ENCODE peak calls at places on chromosomes 2 and 18, in nine cellular contexts. W is CD8-positive, alpha-beta T cell; J is Peyer's patch; P is colonic mucosa; I is psoas muscle; A is neural progenitor cell; Z is lower lobe of right lung; X is right lobe of liver; T is endodermal cell. D is an unnamed sample. For H3K4me1, the result is how much of the 10 kb centered on the place peaks cover.

GRCh38 chr2:181859123-181859522 is 32.4 kb upstream of the ITPRID2 start:
- DNase-seq in X (no peak), A (no peak), J (no peak), Z (peak), P (peak), W (no peak), T (no peak), I (no peak), D (no peak)

GRCh38 chr2:177478029-177478428 is 85.5 kb downstream of the AGPS start:
- DNase-seq in P (no peak), A (no peak), T (no peak), X (no peak), I (no peak), J (no peak), W (no peak), Z (no peak), D (no peak)

GRCh38 chr2:230713331-230714121 is 884 bp downstream of the CAB39 start:
- DNase-seq in Z (peak), A (peak), I (peak), X (peak), P (peak), W (peak), T (peak), J (peak), D (peak)

GRCh38 chr2:226965376-226965775 is 129.5 kb downstream of the RHBDD1 start:
- DNase-seq in A (no peak), I (no peak), X (no peak), W (no peak), Z (no peak), J (no peak), T (no peak), P (no peak), D (no peak)

GRCh38 chr18:40692871-40693270 is 1262.2 kb upstream of the PIK3C3 start:
- DNase-seq in A (no peak), P (no peak), I (no peak), X (no peak), W (no peak), Z (no peak), T (no peak), J (no peak), D (no peak)

GRCh38 chr2:96882230-96882629 is 12.3 kb upstream of the SEMA4C start:
- DNase-seq in I (no peak), A (no peak), P (no peak), Z (no peak), J (no peak), X (no peak), W (no peak), T (peak), D (no peak)

GRCh38 chr2:105711394-105711793 is 33.3 kb upstream of the NCK2 start:
- DNase-seq in T (no peak), I (no peak), J (no peak), A (no peak), W (no peak), Z (no peak), P (no peak), X (no peak), D (no peak)

GRCh38 chr2:169106563-169107545 is 37.5 kb downstream of the DHRS9 start:
- DNase-seq in T (no peak), A (no peak), Z (no peak), X (no peak), J (no peak), I (no peak), P (no peak), W (no peak), D (no peak)

GRCh38 chr18:3950668-3951413 is 500.9 kb downstream of the TGIF1 start:
- DNase-seq in Z (no peak), P (no peak), A (no peak), T (no peak), J (no peak), W (no peak), I (no peak), X (no peak), D (no peak)

GRCh38 chr18:48050176-48050575 is 119.7 kb upstream of the SMAD2 start:
- DNase-seq in P (peak), W (no peak), I (no peak), Z (peak), A (no peak), T (no peak), X (no peak), J (no peak), D (no peak)

GRCh38 chr2:218267259-218267658 is 2.7 kb downstream of the AAMP start:
- DNase-seq in Z (no peak), X (peak), I (peak), W (no peak), A (no peak), P (no peak), J (peak), T (no peak), D (no peak)

GRCh38 chr2:201403904-201404303 is 46.8 kb upstream of the FLACC1 start:
- DNase-seq in I (no peak), P (no peak), Z (no peak), J (no peak), T (no peak), A (peak), X (no peak), W (no peak), D (no peak)

GRCh38 chr2:75287624-75288313 is 88.4 kb upstream of the TACR1 start:
- DNase-seq in T (no peak), I (no peak), J (no peak), W (no peak), X (no peak), A (no peak), P (no peak), Z (no peak), D (no peak)

GRCh38 chr2:207503234-207503633 is 26.5 kb upstream of the CREB1 start:
- DNase-seq in Z (peak), J (no peak), W (no peak), A (no peak), T (peak), P (no peak), I (peak), X (no peak), D (no peak)

GRCh38 chr2:229714080-229714735 is at the start of gene DNER:
- DNase-seq in Z (peak), W (peak), T (peak), J (peak), P (peak), I (peak), X (peak), A (peak), D (peak)

GRCh38 chr2:238566001-238566645 is 139.4 kb downstream of the ASB1 start:
- DNase-seq in P (no peak), A (no peak), W (no peak), Z (no peak), J (no peak), X (no peak), T (no peak), I (peak), D (no peak)

GRCh38 chr2:202545523-202545922 is 89.2 kb upstream of the FAM117B start:
- DNase-seq in W (no peak), J (no peak), P (no peak), X (no peak), A (no peak), Z (no peak), I (no peak), T (no peak), D (no peak)

GRCh38 chr2:209663149-209663548 is 108.5 kb upstream of the UNC80 start:
- DNase-seq in T (no peak), Z (no peak), J (no peak), A (peak), P (no peak), I (no peak), X (no peak), W (no peak), D (no peak)

GRCh38 chr2:84963692-84964405 is 7.1 kb upstream of the KCMF1 start:
- DNase-seq in T (no peak), Z (no peak), A (no peak), J (no peak), P (no peak), W (no peak), I (no peak), X (no peak), D (peak)

GRCh38 chr18:36456622-36457021 is 159.1 kb downstream of the FHOD3 start:
- DNase-seq in I (no peak), T (no peak), A (no peak), X (no peak), P (no peak), W (no peak), J (no peak), Z (no peak), D (no peak)

GRCh38 chr2:45119038-45119437 is 109.8 kb upstream of the SIX2 start:
- DNase-seq in T (no peak), W (no peak), I (no peak), X (no peak), P (no peak), Z (no peak), A (no peak), J (no peak), D (no peak)

GRCh38 chr2:98730851-98731708 is at the start of gene MGAT4A:
- DNase-seq in P (peak), I (peak), W (peak), X (peak), Z (peak), T (peak), J (peak), A (peak), D (peak)

GRCh38 chr2:182248362-182248761 is 178.5 kb downstream of the PDE1A start:
- DNase-seq in P (no peak), T (no peak), Z (no peak), I (no peak), X (no peak), J (no peak), A (no peak), W (no peak), D (no peak)

GRCh38 chr2:181876614-181877063 is 14.9 kb upstream of the ITPRID2 start:
- DNase-seq in W (no peak), P (peak), A (no peak), I (no peak), J (no peak), T (no peak), X (no peak), Z (no peak), D (no peak)

GRCh38 chr2:54122939-54123338 is 7.5 kb downstream of the ACYP2 start:
- DNase-seq in W (no peak), A (no peak), J (no peak), Z (no peak), T (no peak), I (no peak), X (no peak), P (no peak), D (peak)

GRCh38 chr2:31401580-31401979 is 13.0 kb downstream of the XDH start:
- DNase-seq in X (no peak), W (no peak), P (no peak), J (no peak), I (no peak), T (peak), A (no peak), Z (no peak), D (no peak)

GRCh38 chr2:37851828-37852584 is 73.1 kb upstream of the RMDN2 start:
- DNase-seq in X (no peak), Z (no peak), W (no peak), J (no peak), I (no peak), T (no peak), P (no peak), A (no peak), D (no peak)

GRCh38 chr2:149915151-149915550 is 327.6 kb upstream of the MMADHC start:
- DNase-seq in Z (no peak), I (no peak), A (peak), X (no peak), T (no peak), J (no peak), P (no peak), W (no peak), D (no peak)

GRCh38 chr18:31683106-31683505 is 1.3 kb downstream of the B4GALT6 start:
- DNase-seq in I (no peak), Z (no peak), T (no peak), P (no peak), W (no peak), X (no peak), A (peak), J (no peak), D (no peak)

GRCh38 chr18:31686572-31686971 is 2.2 kb upstream of the B4GALT6 start:
- DNase-seq in J (no peak), Z (no peak), I (no peak), A (no peak), P (no peak), X (no peak), T (no peak), W (no peak), D (no peak)

GRCh38 chr18:31685097-31686082 is 1.0 kb upstream of the B4GALT6 start:
- DNase-seq in J (peak), X (peak), Z (peak), A (peak), T (peak), W (peak), I (peak), P (peak), D (peak)

GRCh38 chr18:31683968-31684278 is 458 bp downstream of the B4GALT6 start:
- DNase-seq in X (no peak), W (no peak), T (no peak), J (no peak), I (no peak), A (no peak), Z (no peak), P (no peak), D (no peak)

GRCh38 chr18:31684279-31685096 is at the start of gene B4GALT6:
- DNase-seq in W (no peak), J (peak), T (peak), I (peak), X (peak), Z (peak), A (peak), P (peak), D (peak)
- TF ChIP-seq CTCF in W (no peak), J (no peak), T (no peak), I (no peak), X (no peak), Z (no peak), A (no peak), P (no peak), D (no peak)

DNA sequence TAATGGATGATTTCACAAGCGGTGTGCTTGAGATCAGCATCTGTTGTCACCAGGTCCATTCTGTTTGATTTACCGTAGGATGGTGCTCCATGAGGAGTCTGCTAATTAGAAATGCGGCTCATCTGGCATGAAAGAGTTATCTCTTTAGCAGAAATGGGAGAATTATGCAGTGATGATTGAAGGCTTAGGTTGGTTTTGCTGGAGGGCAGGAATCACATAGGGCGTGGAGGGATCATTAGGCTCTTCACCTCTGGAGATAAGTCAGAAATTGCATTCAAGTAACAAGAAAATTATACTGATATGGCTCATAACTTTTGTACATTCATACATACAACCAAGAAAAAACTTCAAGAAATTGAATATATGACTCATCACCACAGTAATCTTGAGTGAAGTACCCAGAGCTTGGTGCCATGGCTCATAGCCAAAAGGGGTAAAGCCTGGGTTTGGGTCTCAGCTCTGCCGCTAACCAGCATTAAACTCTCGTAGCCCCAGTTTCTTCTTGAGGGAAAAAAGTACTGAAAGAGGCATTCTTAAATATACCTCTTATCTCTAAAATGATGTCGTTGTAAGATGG is 41.5 kb downstream of the CRIM1 start:
- DNase-seq in X (no peak), T (no peak), A (no peak), J (no peak), P (no peak), Z (no peak), I (no peak), W (no peak), D (no peak)
- H3K4me1 ChIP-seq in X (under half), T (under half), A (under half), J (under half), P (under half), Z (under half), I (half or more), W (under half), D (under half)

GRCh38 chr2:240564191-240564570 is 4.0 kb downstream of the DUSP28 start:
- DNase-seq in X (no peak), Z (no peak), T (peak), A (no peak), W (no peak), I (no peak), P (no peak), J (no peak), D (no peak)

GRCh38 chr2:240566203-240567136 is 1.8 kb upstream of the RNPEPL1 start:
- DNase-seq in I (peak), J (peak), Z (peak), T (peak), P (peak), X (peak), A (peak), W (peak), D (peak)

GRCh38 chr2:240565267-240566202 is 2.7 kb upstream of the RNPEPL1 start:
- DNase-seq in X (peak), T (peak), W (peak), P (peak), A (no peak), Z (peak), J (peak), I (peak), D (peak)

GRCh38 chr2:240567137-240567871 is 980 bp upstream of the RNPEPL1 start:
- DNase-seq in I (peak), Z (peak), W (peak), P (peak), T (peak), X (peak), J (peak), A (no peak), D (peak)

DNA sequence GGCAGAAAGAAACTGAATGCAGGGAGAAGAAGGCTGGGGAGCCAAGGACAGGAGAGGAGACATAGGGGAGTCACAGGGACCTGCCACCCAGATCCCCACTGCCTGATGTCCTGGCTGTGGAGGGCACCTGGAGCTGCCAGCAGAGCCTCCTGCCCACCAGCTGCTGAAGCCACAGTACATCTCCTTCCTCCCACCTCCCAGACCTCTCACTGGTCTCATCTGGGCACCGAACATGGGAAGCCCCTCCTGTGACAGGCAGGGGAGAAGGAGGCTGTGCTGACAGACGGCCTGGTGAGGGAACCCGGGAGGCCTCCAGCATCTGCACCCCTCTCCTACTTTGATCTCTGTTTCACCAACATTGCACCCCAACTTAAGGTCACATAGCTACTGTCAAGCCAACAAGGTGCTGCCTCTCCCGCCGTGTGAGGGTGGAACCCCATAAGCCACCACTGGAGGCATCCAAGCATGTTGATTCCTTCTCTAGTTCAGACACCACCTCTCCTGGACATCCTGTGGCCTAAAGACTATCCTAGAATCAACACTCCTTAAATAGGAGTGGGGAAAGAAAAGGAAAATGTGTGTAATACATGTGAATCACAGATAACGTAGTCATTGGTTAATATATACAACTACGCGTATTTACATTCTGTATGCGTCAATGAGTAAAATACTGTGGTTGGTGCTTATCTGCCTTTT is 3.6 kb upstream of the RNPEPL1 start:
- DNase-seq in I (no peak), J (peak), Z (no peak), X (no peak), A (no peak), P (peak), T (peak), W (peak), D (no peak)
- TF ChIP-seq CTCF in I (no peak), J (no peak), Z (no peak), X (no peak), A (no peak), P (no peak), T (peak), W (no peak), D (no peak)

GRCh38 chr2:234495076-234495800 is 1.6 kb downstream of the ARL4C start:
- DNase-seq in J (no peak), P (no peak), T (peak), I (no peak), Z (no peak), W (peak), A (peak), X (no peak), D (no peak)
- H3K4me1 ChIP-seq in J (under half), P (under half), T (under half), I (under half), Z (under half), W (under half), A (under half), X (under half), D (under half)

GRCh38 chr18:35029770-35030169 is 11.4 kb upstream of the MAPRE2 start:
- DNase-seq in X (no peak), W (no peak), Z (no peak), P (no peak), J (no peak), I (no peak), A (no peak), T (no peak), D (no peak)
- TF ChIP-seq CTCF in X (peak), W (peak), Z (peak), P (no peak), J (peak), I (peak), A (no peak), T (no peak), D (peak)

DNA sequence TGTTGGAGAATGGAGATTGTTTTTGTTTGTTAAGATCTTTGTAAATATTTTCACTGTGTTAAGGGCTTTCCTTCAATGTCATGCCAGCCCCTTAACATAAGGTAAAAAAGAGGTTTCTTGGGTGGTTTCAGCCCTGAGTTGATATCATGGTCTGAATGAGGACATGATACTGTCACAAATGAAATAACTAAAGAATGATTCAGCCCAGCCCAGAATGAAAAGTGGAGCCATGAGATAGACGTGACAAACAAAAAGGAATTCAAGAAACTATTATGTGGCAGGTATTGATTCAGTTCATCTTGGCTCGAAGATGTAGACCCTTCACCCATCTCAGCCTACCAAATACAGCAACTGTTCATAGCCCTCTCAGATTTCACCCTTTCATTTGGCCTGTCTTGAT is 88.6 kb upstream of the TTN start:
- DNase-seq in I (no peak), P (no peak), W (no peak), A (no peak), J (no peak), Z (no peak), T (no peak), X (no peak), D (no peak)
- H3K4me1 ChIP-seq in I (half or more), P (under half), W (under half), A (under half), J (under half), Z (under half), T (under half), X (under half), D (under half)